ENCODE peak calls at places on chromosome 20, in seven cellular contexts. T is occipital lobe, W is fibroblast of lung, P is WERI-Rb-1, L is HS-27A, Q is NCI-H1092, E is neural progenitor cell. F is an unnamed sample.

GRCh38 chr20:24722586-24722985 is 226.5 kb upstream of the CST7 start:
- DNase-seq in P (peak; percentile 58), T (no peak), W (no peak), E (no peak), Q (no peak), L (no peak), F (no peak)

GRCh38 chr20:42018979-42019378 is 400.8 kb upstream of the CHD6 start:
- DNase-seq in E (peak; percentile 51), T (no peak), W (no peak), P (peak; percentile 55), Q (no peak), L (no peak), F (no peak)

GRCh38 chr20:38167851-38168760 is 3.0 kb upstream of the TGM2 start:
- DNase-seq in Q (no peak), E (peak; percentile 29), W (peak; percentile 91), P (no peak), T (no peak), L (peak; percentile 94), F (no peak)

GRCh38 chr20:59001449-59002171 is 5.4 kb downstream of the CTSZ start:
- DNase-seq in Q (no peak), P (no peak), T (no peak), W (no peak), E (no peak), L (no peak), F (no peak)

GRCh38 chr20:31713312-31714049 is 9.2 kb downstream of the BCL2L1 start:
- DNase-seq in P (no peak), Q (no peak), T (no peak), W (peak; percentile 91), E (no peak), L (peak; percentile 94), F (no peak)

GRCh38 chr20:64256282-64256947 is 867 bp downstream of the PCMTD2 start:
- DNase-seq in T (no peak), W (peak; percentile 12), E (peak; percentile 14), Q (no peak), P (no peak), L (no peak), F (no peak)

GRCh38 chr20:46703435-46703834 is 6.0 kb upstream of the SLC2A10 start:
- DNase-seq in L (no peak), Q (no peak), W (no peak), T (no peak), E (no peak), P (no peak), F (no peak)

GRCh38 chr20:1505871-1506270 is 14.7 kb upstream of the SIRPB2 start:
- DNase-seq in T (no peak), Q (no peak), P (no peak), W (no peak), L (no peak), E (no peak), F (no peak)

GRCh38 chr20:58662142-58662473 is 11.0 kb downstream of the STX16 start:
- DNase-seq in W (no peak), P (no peak), Q (no peak), L (no peak), E (no peak), T (no peak), F (no peak)

GRCh38 chr20:21323640-21324039 is 20.5 kb downstream of the XRN2 start:
- DNase-seq in T (no peak), Q (no peak), E (no peak), W (peak; percentile 85), P (no peak), L (peak; percentile 40), F (no peak)

GRCh38 chr20:49665796-49666195 is 47.9 kb downstream of the B4GALT5 start:
- DNase-seq in L (no peak), T (no peak), W (no peak), Q (no peak), P (no peak), E (no peak), F (no peak)

GRCh38 chr20:3164763-3165410 is 5.2 kb upstream of the FASTKD5 start:
- DNase-seq in P (no peak), L (no peak), W (no peak), Q (no peak), E (no peak), T (no peak), F (peak; percentile 30)